ENCODE peak calls at places on chromosomes 5 and 9, in four cellular contexts. O, T, Y and K are unnamed samples.

GRCh38 chr9:93815677-93816076 is 139.5 kb downstream of the BARX1 start:
- DNase-seq in T (no peak), Y (no peak), O (no peak), K (no peak)

GRCh38 chr9:114524401-114524800 is 19.1 kb upstream of the WHRN start:
- DNase-seq in O (no peak), Y (no peak), T (no peak), K (no peak)

GRCh38 chr9:136910901-136911245 is 24.6 kb downstream of the TRAF2 start:
- DNase-seq in T (no peak), O (no peak), Y (no peak), K (no peak)

GRCh38 chr5:159712672-159713071 is 203.6 kb upstream of the ADRA1B start:
- DNase-seq in Y (no peak), T (no peak), O (no peak), K (no peak)

GRCh38 chr5:131270809-131271208 is 7.0 kb downstream of the CDC42SE2 start:
- DNase-seq in T (no peak), Y (no peak), O (peak), K (no peak)

GRCh38 chr9:131304676-131305366 is 15.3 kb downstream of the PLPP7 start:
- DNase-seq in Y (no peak), T (no peak), O (no peak), K (no peak)

GRCh38 chr9:81604306-81605153 is 84.8 kb downstream of the TLE1 start:
- DNase-seq in T (no peak), Y (no peak), O (no peak), K (no peak)

GRCh38 chr5:116564322-116564721 is 10.3 kb downstream of the SEMA6A start:
- DNase-seq in O (no peak), T (no peak), Y (no peak), K (peak)

GRCh38 chr9:36950389-36950788 is 83.7 kb downstream of the PAX5 start:
- DNase-seq in O (no peak), Y (no peak), T (no peak), K (no peak)

GRCh38 chr9:9299134-9299533 is 1313.7 kb downstream of the PTPRD start:
- DNase-seq in O (no peak), Y (no peak), T (no peak), K (no peak)

GRCh38 chr5:138725153-138725884 is 27.9 kb upstream of the CTNNA1 start:
- DNase-seq in T (peak), O (peak), Y (no peak), K (peak)

GRCh38 chr5:8012131-8012977 is 143.4 kb downstream of the MTRR start:
- DNase-seq in T (no peak), O (no peak), Y (no peak), K (no peak)

GRCh38 chr5:9244417-9244816 is 301.5 kb downstream of the SEMA5A start:
- DNase-seq in T (no peak), Y (no peak), O (no peak), K (no peak)

GRCh38 chr5:176415240-176416122 is 858 bp downstream of the CLTB start:
- DNase-seq in T (no peak), Y (peak), O (peak), K (no peak)

GRCh38 chr5:111656580-111656979 is 100.4 kb downstream of the NREP start:
- DNase-seq in T (no peak), Y (no peak), O (no peak), K (no peak)

GRCh38 chr5:111653408-111653807 is 103.6 kb downstream of the NREP start:
- DNase-seq in Y (no peak), T (no peak), O (no peak), K (no peak)

GRCh38 chr5:111649516-111649915 is 107.5 kb downstream of the NREP start:
- DNase-seq in O (no peak), T (no peak), Y (no peak), K (no peak)

GRCh38 chr5:111655169-111655924 is 101.6 kb downstream of the NREP start:
- DNase-seq in O (peak), T (no peak), Y (peak), K (no peak)
- H3K27ac ChIP-seq in O (no peak), T (no peak), Y (no peak), K (no peak)

DNA sequence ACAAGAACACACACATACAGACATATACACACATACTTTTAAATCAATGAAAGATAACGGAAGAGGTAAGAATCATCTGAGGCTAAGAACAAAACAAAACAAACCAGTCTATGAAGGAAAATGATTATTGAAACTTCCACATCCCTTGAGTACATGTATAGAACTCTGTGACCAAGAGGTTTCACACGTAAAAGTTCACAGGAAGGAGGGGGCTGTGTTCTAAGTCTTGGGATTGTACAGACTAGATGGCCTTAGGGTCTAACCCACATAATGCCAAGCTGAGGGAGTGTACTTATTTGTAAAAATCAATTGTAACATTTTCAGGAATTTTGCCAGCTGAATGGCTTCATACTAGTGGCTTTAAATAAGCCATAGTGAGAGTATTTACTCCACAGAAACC is 144.4 kb upstream of the IFNE start:
- DNase-seq in T (no peak), O (no peak), Y (no peak), K (no peak)
- H3K27ac ChIP-seq in T (no peak), O (no peak), Y (no peak), K (no peak)

DNA sequence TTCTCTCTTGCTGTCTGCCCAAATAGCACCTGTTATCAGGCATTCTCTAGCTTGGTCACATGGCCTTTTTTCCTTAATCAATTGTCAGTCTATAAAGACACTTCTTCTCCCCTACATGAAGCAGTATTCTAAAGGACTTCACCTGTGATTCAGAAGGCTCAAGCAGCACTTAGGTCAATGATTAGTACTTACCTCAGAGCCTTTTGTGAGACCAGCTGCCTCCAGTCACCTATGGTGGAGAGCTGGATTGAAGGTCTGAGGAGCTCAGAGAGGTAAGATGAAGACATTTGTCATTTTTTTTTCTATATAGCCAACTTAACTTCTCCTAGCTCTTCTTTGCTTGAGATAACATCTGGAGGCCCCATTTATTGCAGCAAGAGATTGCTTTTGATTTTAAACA is 278.3 kb upstream of the PCSK5 start:
- DNase-seq in T (no peak), O (no peak), Y (no peak), K (no peak)
- H3K27ac ChIP-seq in T (no peak), O (no peak), Y (peak), K (no peak)

DNA sequence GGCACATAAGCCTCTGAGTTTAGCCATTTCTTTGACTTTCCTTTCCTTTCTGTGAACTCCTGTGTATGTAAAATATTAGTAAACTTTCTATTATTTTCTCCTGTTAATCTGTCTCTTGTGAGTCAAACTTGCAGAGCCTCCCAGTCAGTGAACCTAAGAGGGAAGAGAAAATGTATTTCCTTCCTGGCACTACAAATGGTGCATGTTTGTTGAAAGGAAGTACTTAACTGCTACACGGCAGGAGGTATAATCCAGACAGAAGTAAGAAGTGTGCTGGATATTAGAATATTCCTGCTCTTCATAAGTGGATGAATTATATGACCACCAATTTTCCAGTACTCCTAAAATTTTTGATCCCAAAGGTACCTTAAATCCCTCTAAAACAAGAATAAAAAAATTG is 23.0 kb downstream of the CTSL start:
- DNase-seq in O (no peak), T (no peak), Y (no peak), K (no peak)
- H3K27ac ChIP-seq in O (no peak), T (no peak), Y (no peak), K (no peak)

GRCh38 chr5:130050585-130050984 is 146.3 kb downstream of the CHSY3 start:
- DNase-seq in Y (no peak), O (no peak), T (no peak), K (no peak)

GRCh38 chr5:130052752-130053151 is 148.5 kb downstream of the CHSY3 start:
- DNase-seq in O (peak), Y (no peak), T (no peak), K (no peak)

DNA sequence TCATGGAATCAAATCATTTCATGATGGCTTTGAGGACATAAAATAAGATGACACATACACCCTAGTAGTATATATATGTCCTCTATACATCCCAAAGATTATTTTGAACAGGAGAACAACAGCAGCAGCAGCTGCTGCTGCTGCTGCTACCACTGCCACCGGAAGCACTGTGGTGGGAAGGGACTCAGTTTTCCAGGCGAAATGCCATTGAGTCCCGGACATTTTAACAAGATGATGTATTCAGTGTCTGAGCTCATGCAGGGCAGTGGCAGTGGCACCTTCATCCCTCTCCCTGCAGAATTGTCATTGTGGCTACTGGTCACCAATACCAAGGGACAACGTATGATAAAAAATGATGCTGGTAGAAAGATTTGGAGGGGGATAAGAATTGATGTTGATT is 151.3 kb downstream of the CHSY3 start:
- DNase-seq in O (no peak), Y (peak), T (no peak), K (no peak)
- H3K27ac ChIP-seq in O (no peak), Y (peak), T (no peak), K (no peak)

GRCh38 chr9:35656340-35656739 is 1.5 kb downstream of the RMRP start:
- DNase-seq in O (no peak), T (no peak), Y (peak), K (no peak)
- H3K27ac ChIP-seq in O (no peak), T (no peak), Y (peak), K (no peak)

DNA sequence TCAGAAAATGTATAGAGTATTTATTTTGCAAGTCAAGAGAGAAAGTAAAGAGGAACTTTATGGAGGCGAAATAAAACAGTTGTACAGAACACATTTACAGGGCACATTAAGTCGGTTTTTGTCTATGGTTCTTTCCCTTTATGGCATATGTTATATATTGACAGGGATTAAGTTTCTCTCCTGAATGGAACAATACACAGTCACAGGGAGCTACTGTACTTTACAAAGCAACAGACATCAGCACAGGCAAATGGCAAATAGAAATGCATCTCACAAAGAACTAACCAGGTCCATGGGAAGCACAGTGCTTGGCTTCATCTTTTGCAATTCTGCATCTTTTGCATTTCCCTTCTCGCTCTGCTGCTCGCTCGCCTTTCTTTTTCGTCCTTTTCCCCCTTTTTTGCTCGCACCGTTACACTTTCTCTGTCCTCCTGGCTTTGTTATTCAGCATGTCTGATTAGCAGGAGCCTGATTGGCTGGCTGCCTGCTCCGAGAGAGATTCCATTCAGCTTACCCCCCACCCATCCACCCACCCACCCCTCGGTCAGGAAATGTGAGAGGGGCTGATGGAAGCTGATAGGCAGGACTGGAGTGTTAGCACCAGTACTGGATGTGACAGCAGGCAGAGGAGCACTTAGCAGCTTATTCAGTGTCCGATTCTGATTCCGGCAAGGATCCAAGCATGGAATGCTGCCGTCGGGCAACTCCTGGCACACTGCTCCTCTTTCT is at the start of gene ADAMTSL1:
- DNase-seq in Y (no peak), O (no peak), T (no peak), K (peak)
- H3K27ac ChIP-seq in Y (peak), O (no peak), T (no peak), K (no peak)